ENCODE peak calls at places on chromosomes 13 and 19, in six cellular contexts. One of them, this sample, is unnamed.

GRCh38 chr13:75470676-75471075 is 11.3 kb downstream of the TBC1D4 start:
- DNase-seq in activated CD4-positive, alpha-beta memory T cell treated with anti-CD3 and anti-CD28 coated beads for 36 hours: no peak
- DNase-seq in hypothalamus: no peak
- DNase-seq in RWPE1: no peak
- DNase-seq in uterus: no peak
- DNase-seq in NCI-H1092: no peak
- DNase-seq in this sample: no peak

GRCh38 chr19:27765397-27765796 is 1447.6 kb downstream of the UQCRFS1 start:
- DNase-seq in activated CD4-positive, alpha-beta memory T cell treated with anti-CD3 and anti-CD28 coated beads for 36 hours: no peak
- DNase-seq in hypothalamus: no peak
- DNase-seq in RWPE1: no peak
- DNase-seq in uterus: no peak
- DNase-seq in NCI-H1092: no peak
- DNase-seq in this sample: no peak

GRCh38 chr19:13797058-13797440 is 1.8 kb downstream of the ZSWIM4 start:
- DNase-seq in activated CD4-positive, alpha-beta memory T cell treated with anti-CD3 and anti-CD28 coated beads for 36 hours: no peak
- DNase-seq in hypothalamus: no peak
- DNase-seq in RWPE1: no peak
- DNase-seq in uterus: no peak
- DNase-seq in NCI-H1092: no peak
- DNase-seq in this sample: no peak

GRCh38 chr13:72696590-72696989 is 30.8 kb downstream of the MZT1 start:
- DNase-seq in activated CD4-positive, alpha-beta memory T cell treated with anti-CD3 and anti-CD28 coated beads for 36 hours: no peak
- DNase-seq in hypothalamus: no peak
- DNase-seq in RWPE1: no peak
- DNase-seq in uterus: no peak
- DNase-seq in NCI-H1092: no peak
- DNase-seq in this sample: no peak

GRCh38 chr19:39193785-39194184 is 3.0 kb upstream of the NCCRP1 start:
- DNase-seq in activated CD4-positive, alpha-beta memory T cell treated with anti-CD3 and anti-CD28 coated beads for 36 hours: no peak
- DNase-seq in hypothalamus: no peak
- DNase-seq in RWPE1: no peak
- DNase-seq in uterus: no peak
- DNase-seq in NCI-H1092: no peak
- DNase-seq in this sample: no peak

GRCh38 chr13:40445557-40445990 is 220.9 kb downstream of the FOXO1 start:
- DNase-seq in activated CD4-positive, alpha-beta memory T cell treated with anti-CD3 and anti-CD28 coated beads for 36 hours: peak
- DNase-seq in hypothalamus: no peak
- DNase-seq in RWPE1: peak
- DNase-seq in uterus: peak
- DNase-seq in NCI-H1092: peak
- DNase-seq in this sample: peak

GRCh38 chr19:15297416-15298224 is 34.7 kb downstream of the BRD4 start:
- DNase-seq in activated CD4-positive, alpha-beta memory T cell treated with anti-CD3 and anti-CD28 coated beads for 36 hours: peak
- DNase-seq in hypothalamus: no peak
- DNase-seq in RWPE1: peak
- DNase-seq in uterus: no peak
- DNase-seq in NCI-H1092: no peak
- DNase-seq in this sample: peak

GRCh38 chr19:29687244-29687896 is 22.1 kb downstream of the PLEKHF1 start:
- DNase-seq in activated CD4-positive, alpha-beta memory T cell treated with anti-CD3 and anti-CD28 coated beads for 36 hours: peak
- DNase-seq in hypothalamus: no peak
- DNase-seq in RWPE1: peak
- DNase-seq in uterus: peak
- DNase-seq in NCI-H1092: no peak
- DNase-seq in this sample: peak

GRCh38 chr19:18057557-18057956 is 29.2 kb downstream of the IL12RB1 start:
- DNase-seq in activated CD4-positive, alpha-beta memory T cell treated with anti-CD3 and anti-CD28 coated beads for 36 hours: no peak
- DNase-seq in hypothalamus: no peak
- DNase-seq in RWPE1: no peak
- DNase-seq in uterus: peak
- DNase-seq in NCI-H1092: no peak
- DNase-seq in this sample: no peak

GRCh38 chr19:12202250-12202649 is 39.4 kb downstream of the ZNF136 start:
- DNase-seq in activated CD4-positive, alpha-beta memory T cell treated with anti-CD3 and anti-CD28 coated beads for 36 hours: peak
- DNase-seq in hypothalamus: no peak
- DNase-seq in RWPE1: no peak
- DNase-seq in uterus: no peak
- DNase-seq in NCI-H1092: no peak
- DNase-seq in this sample: no peak

GRCh38 chr19:441213-441823 is 19.5 kb downstream of the SHC2 start:
- DNase-seq in activated CD4-positive, alpha-beta memory T cell treated with anti-CD3 and anti-CD28 coated beads for 36 hours: no peak
- DNase-seq in hypothalamus: no peak
- DNase-seq in RWPE1: no peak
- DNase-seq in uterus: no peak
- DNase-seq in NCI-H1092: no peak
- DNase-seq in this sample: no peak

GRCh38 chr13:97391201-97391600 is 42.8 kb upstream of the RAP2A start:
- DNase-seq in activated CD4-positive, alpha-beta memory T cell treated with anti-CD3 and anti-CD28 coated beads for 36 hours: no peak
- DNase-seq in hypothalamus: no peak
- DNase-seq in RWPE1: no peak
- DNase-seq in uterus: no peak
- DNase-seq in NCI-H1092: no peak
- DNase-seq in this sample: no peak

GRCh38 chr13:25738342-25738771 is 313.5 kb downstream of the SHISA2 start:
- DNase-seq in activated CD4-positive, alpha-beta memory T cell treated with anti-CD3 and anti-CD28 coated beads for 36 hours: no peak
- DNase-seq in hypothalamus: no peak
- DNase-seq in RWPE1: no peak
- DNase-seq in uterus: no peak
- DNase-seq in NCI-H1092: peak
- DNase-seq in this sample: peak

GRCh38 chr19:45103200-45103624 is 10.2 kb downstream of the PPP1R37 start:
- DNase-seq in activated CD4-positive, alpha-beta memory T cell treated with anti-CD3 and anti-CD28 coated beads for 36 hours: peak
- DNase-seq in hypothalamus: peak
- DNase-seq in RWPE1: no peak
- DNase-seq in uterus: no peak
- DNase-seq in NCI-H1092: no peak
- DNase-seq in this sample: no peak

GRCh38 chr19:35224681-35225604 is 3.6 kb downstream of the FAM187B start:
- DNase-seq in activated CD4-positive, alpha-beta memory T cell treated with anti-CD3 and anti-CD28 coated beads for 36 hours: peak
- DNase-seq in hypothalamus: no peak
- DNase-seq in RWPE1: no peak
- DNase-seq in uterus: no peak
- DNase-seq in NCI-H1092: no peak
- DNase-seq in this sample: no peak

GRCh38 chr13:24540236-24541126 is 27.9 kb upstream of the PARP4 start:
- DNase-seq in activated CD4-positive, alpha-beta memory T cell treated with anti-CD3 and anti-CD28 coated beads for 36 hours: peak
- DNase-seq in hypothalamus: no peak
- DNase-seq in RWPE1: no peak
- DNase-seq in uterus: no peak
- DNase-seq in NCI-H1092: no peak
- DNase-seq in this sample: no peak

GRCh38 chr13:113888701-113889330 is 24.9 kb upstream of the GAS6 start:
- DNase-seq in activated CD4-positive, alpha-beta memory T cell treated with anti-CD3 and anti-CD28 coated beads for 36 hours: no peak
- DNase-seq in hypothalamus: no peak
- DNase-seq in RWPE1: no peak
- DNase-seq in uterus: no peak
- DNase-seq in NCI-H1092: no peak
- DNase-seq in this sample: no peak

This sample was measured in H4.